ENCODE peak calls at places on chromosomes 16 and 17, in ten cellular contexts. One of them, this sample, is unnamed.

GRCh38 chr16:58041628-58041955 is 16.0 kb downstream of the MMP15 start:
- DNase-seq in cardiac muscle cell: no peak
- DNase-seq in substantia nigra: no peak
- DNase-seq in thoracic aorta: no peak
- DNase-seq in transverse colon: no peak
- DNase-seq in RWPE1: no peak
- DNase-seq in pancreas: no peak
- DNase-seq in lung: no peak
- DNase-seq in K562: no peak
- DNase-seq in ovary: no peak
- DNase-seq in this sample: no peak

GRCh38 chr16:55759983-55760664 is 72.8 kb downstream of the CES1 start:
- DNase-seq in cardiac muscle cell: peak
- DNase-seq in substantia nigra: no peak
- DNase-seq in thoracic aorta: no peak
- DNase-seq in transverse colon: no peak
- DNase-seq in RWPE1: no peak
- DNase-seq in pancreas: peak
- DNase-seq in lung: peak
- DNase-seq in K562: no peak
- DNase-seq in ovary: peak
- DNase-seq in this sample: no peak

GRCh38 chr17:79020631-79021301 is 3.2 kb upstream of the C1QTNF1 start:
- DNase-seq in cardiac muscle cell: no peak
- DNase-seq in substantia nigra: no peak
- DNase-seq in thoracic aorta: no peak
- DNase-seq in transverse colon: no peak
- DNase-seq in RWPE1: no peak
- DNase-seq in pancreas: no peak
- DNase-seq in lung: no peak
- DNase-seq in K562: no peak
- DNase-seq in ovary: no peak
- DNase-seq in this sample: no peak

GRCh38 chr17:66507103-66507923 is 204.9 kb downstream of the PRKCA start:
- DNase-seq in cardiac muscle cell: no peak
- DNase-seq in substantia nigra: no peak
- DNase-seq in thoracic aorta: peak
- DNase-seq in transverse colon: no peak
- DNase-seq in RWPE1: peak
- DNase-seq in pancreas: peak
- DNase-seq in lung: peak
- DNase-seq in K562: peak
- DNase-seq in ovary: peak
- DNase-seq in this sample: no peak

GRCh38 chr17:65902831-65903549 is 288.9 kb downstream of the CEP112 start:
- DNase-seq in cardiac muscle cell: no peak
- DNase-seq in substantia nigra: no peak
- DNase-seq in thoracic aorta: no peak
- DNase-seq in transverse colon: no peak
- DNase-seq in RWPE1: no peak
- DNase-seq in pancreas: peak
- DNase-seq in lung: no peak
- DNase-seq in K562: no peak
- DNase-seq in ovary: no peak
- DNase-seq in this sample: no peak

GRCh38 chr17:37392024-37392590 is 14.5 kb downstream of the ACACA start:
- DNase-seq in cardiac muscle cell: peak
- DNase-seq in substantia nigra: no peak
- DNase-seq in thoracic aorta: no peak
- DNase-seq in transverse colon: no peak
- DNase-seq in RWPE1: peak
- DNase-seq in pancreas: no peak
- DNase-seq in lung: no peak
- DNase-seq in K562: no peak
- DNase-seq in ovary: no peak
- DNase-seq in this sample: peak

GRCh38 chr16:15518412-15519351 is 84.3 kb downstream of the BMERB1 start:
- DNase-seq in cardiac muscle cell: no peak
- DNase-seq in substantia nigra: no peak
- DNase-seq in thoracic aorta: no peak
- DNase-seq in transverse colon: no peak
- DNase-seq in RWPE1: no peak
- DNase-seq in pancreas: peak
- DNase-seq in lung: no peak
- DNase-seq in K562: no peak
- DNase-seq in ovary: peak
- DNase-seq in this sample: peak

GRCh38 chr17:57735230-57735629 is 9.9 kb downstream of the CCDC182 start:
- DNase-seq in cardiac muscle cell: no peak
- DNase-seq in substantia nigra: no peak
- DNase-seq in thoracic aorta: no peak
- DNase-seq in transverse colon: no peak
- DNase-seq in RWPE1: no peak
- DNase-seq in pancreas: no peak
- DNase-seq in lung: no peak
- DNase-seq in K562: no peak
- DNase-seq in ovary: no peak
- DNase-seq in this sample: no peak

GRCh38 chr17:75828051-75828400 is 16.2 kb downstream of the UNC13D start:
- DNase-seq in cardiac muscle cell: no peak
- DNase-seq in substantia nigra: no peak
- DNase-seq in thoracic aorta: no peak
- DNase-seq in transverse colon: no peak
- DNase-seq in RWPE1: no peak
- DNase-seq in pancreas: no peak
- DNase-seq in lung: no peak
- DNase-seq in K562: no peak
- DNase-seq in ovary: no peak
- DNase-seq in this sample: no peak

GRCh38 chr17:75828741-75829140 is 15.5 kb downstream of the UNC13D start:
- DNase-seq in cardiac muscle cell: no peak
- DNase-seq in substantia nigra: no peak
- DNase-seq in thoracic aorta: no peak
- DNase-seq in transverse colon: no peak
- DNase-seq in RWPE1: no peak
- DNase-seq in pancreas: no peak
- DNase-seq in lung: no peak
- DNase-seq in K562: no peak
- DNase-seq in ovary: no peak
- DNase-seq in this sample: no peak

GRCh38 chr17:75825748-75826370 is 18.3 kb downstream of the UNC13D start:
- DNase-seq in cardiac muscle cell: no peak
- DNase-seq in substantia nigra: no peak
- DNase-seq in thoracic aorta: no peak
- DNase-seq in transverse colon: no peak
- DNase-seq in RWPE1: no peak
- DNase-seq in pancreas: no peak
- DNase-seq in lung: no peak
- DNase-seq in K562: no peak
- DNase-seq in ovary: no peak
- DNase-seq in this sample: no peak

GRCh38 chr17:75826561-75827290 is 17.5 kb downstream of the UNC13D start:
- DNase-seq in cardiac muscle cell: no peak
- DNase-seq in substantia nigra: no peak
- DNase-seq in thoracic aorta: no peak
- DNase-seq in transverse colon: no peak
- DNase-seq in RWPE1: no peak
- DNase-seq in pancreas: no peak
- DNase-seq in lung: no peak
- DNase-seq in K562: no peak
- DNase-seq in ovary: no peak
- DNase-seq in this sample: no peak

DNA sequence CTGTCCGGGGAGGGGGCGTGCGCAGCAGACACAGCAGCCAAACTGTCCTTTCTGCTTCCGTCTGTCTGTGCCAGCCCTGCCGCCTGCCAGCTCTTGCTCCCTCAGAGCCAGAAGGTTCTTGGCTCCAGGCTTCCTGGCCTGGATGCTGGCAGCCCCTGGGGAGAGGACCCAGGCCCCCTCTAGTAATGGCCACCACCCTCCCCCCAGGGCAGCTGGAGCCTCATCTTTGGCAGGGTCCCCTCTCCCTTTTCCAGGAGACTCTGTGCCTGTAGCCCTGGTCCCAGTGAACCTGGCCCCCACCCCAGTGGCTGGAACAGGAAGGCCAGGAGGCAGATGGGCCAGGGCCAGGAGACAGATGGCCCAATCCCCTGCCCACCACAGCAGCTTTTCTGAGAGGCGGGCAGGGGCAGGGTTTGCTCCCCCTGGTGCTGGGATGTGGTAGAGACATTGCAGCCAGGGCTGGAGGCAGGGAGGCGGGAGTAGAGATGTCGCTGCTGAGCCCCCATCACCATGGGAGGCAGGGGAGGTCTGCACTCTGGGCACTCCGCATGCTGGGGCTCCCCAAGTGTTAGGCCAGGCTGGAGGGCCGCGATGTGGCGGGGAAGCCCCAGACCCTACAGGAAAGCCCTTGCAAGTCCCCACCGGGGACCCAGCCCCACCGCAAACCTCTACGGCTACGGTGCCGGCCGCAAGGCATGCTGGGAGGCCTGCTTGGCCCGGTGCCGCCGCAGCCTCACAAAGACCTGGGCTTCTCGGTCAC is 16.7 kb downstream of the UNC13D start:
- DNase-seq in cardiac muscle cell: peak
- DNase-seq in substantia nigra: no peak
- DNase-seq in thoracic aorta: no peak
- DNase-seq in transverse colon: peak
- DNase-seq in RWPE1: peak
- DNase-seq in pancreas: peak
- DNase-seq in lung: peak
- DNase-seq in K562: peak
- DNase-seq in ovary: peak
- DNase-seq in this sample: peak
- H3K27ac ChIP-seq in cardiac muscle cell: peak
- H3K27ac ChIP-seq in substantia nigra: peak
- H3K27ac ChIP-seq in thoracic aorta: peak
- H3K27ac ChIP-seq in transverse colon: peak
- H3K27ac ChIP-seq in RWPE1: peak
- H3K27ac ChIP-seq in pancreas: peak
- H3K27ac ChIP-seq in lung: peak
- H3K27ac ChIP-seq in K562: no peak
- H3K27ac ChIP-seq in ovary: peak
- H3K27ac ChIP-seq in this sample: no peak

GRCh38 chr17:19900809-19901208 is 33.1 kb upstream of the ULK2 start:
- DNase-seq in cardiac muscle cell: no peak
- DNase-seq in substantia nigra: no peak
- DNase-seq in thoracic aorta: no peak
- DNase-seq in transverse colon: no peak
- DNase-seq in RWPE1: no peak
- DNase-seq in pancreas: no peak
- DNase-seq in lung: no peak
- DNase-seq in K562: no peak
- DNase-seq in ovary: no peak
- DNase-seq in this sample: no peak

GRCh38 chr17:19904412-19904811 is 36.7 kb upstream of the ULK2 start:
- DNase-seq in cardiac muscle cell: no peak
- DNase-seq in substantia nigra: no peak
- DNase-seq in thoracic aorta: no peak
- DNase-seq in transverse colon: no peak
- DNase-seq in RWPE1: no peak
- DNase-seq in pancreas: no peak
- DNase-seq in lung: no peak
- DNase-seq in K562: no peak
- DNase-seq in ovary: no peak
- DNase-seq in this sample: no peak

GRCh38 chr17:19911033-19911432 is 43.3 kb upstream of the ULK2 start:
- DNase-seq in cardiac muscle cell: no peak
- DNase-seq in substantia nigra: no peak
- DNase-seq in thoracic aorta: no peak
- DNase-seq in transverse colon: no peak
- DNase-seq in RWPE1: no peak
- DNase-seq in pancreas: no peak
- DNase-seq in lung: no peak
- DNase-seq in K562: no peak
- DNase-seq in ovary: no peak
- DNase-seq in this sample: no peak

GRCh38 chr17:19904924-19905323 is 37.2 kb upstream of the ULK2 start:
- DNase-seq in cardiac muscle cell: no peak
- DNase-seq in substantia nigra: no peak
- DNase-seq in thoracic aorta: no peak
- DNase-seq in transverse colon: peak
- DNase-seq in RWPE1: no peak
- DNase-seq in pancreas: no peak
- DNase-seq in lung: no peak
- DNase-seq in K562: no peak
- DNase-seq in ovary: no peak
- DNase-seq in this sample: no peak

DNA sequence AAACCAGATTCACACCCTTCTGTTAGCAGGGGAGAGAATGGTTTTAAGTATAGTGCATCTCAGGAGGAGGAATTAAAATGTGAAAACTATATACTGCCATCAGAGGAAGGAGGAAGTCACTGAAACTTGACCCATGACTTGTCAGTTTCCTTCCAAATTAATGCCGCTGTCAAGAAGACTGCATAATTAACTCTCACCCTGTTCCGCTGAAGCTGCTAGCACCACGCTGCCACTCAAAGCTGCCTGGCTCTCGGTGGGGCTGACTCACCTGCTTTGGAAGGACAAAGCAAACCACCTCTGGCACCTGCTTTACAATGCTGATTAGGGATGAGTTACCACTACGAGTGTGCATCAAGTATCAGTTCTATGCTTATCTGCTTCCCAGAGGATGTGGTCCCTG is 37.8 kb upstream of the ULK2 start:
- DNase-seq in cardiac muscle cell: no peak
- DNase-seq in substantia nigra: no peak
- DNase-seq in thoracic aorta: no peak
- DNase-seq in transverse colon: no peak
- DNase-seq in RWPE1: no peak
- DNase-seq in pancreas: no peak
- DNase-seq in lung: no peak
- DNase-seq in K562: no peak
- DNase-seq in ovary: no peak
- DNase-seq in this sample: no peak
- H3K27ac ChIP-seq in cardiac muscle cell: no peak
- H3K27ac ChIP-seq in substantia nigra: no peak
- H3K27ac ChIP-seq in thoracic aorta: no peak
- H3K27ac ChIP-seq in transverse colon: no peak
- H3K27ac ChIP-seq in RWPE1: no peak
- H3K27ac ChIP-seq in pancreas: no peak
- H3K27ac ChIP-seq in lung: no peak
- H3K27ac ChIP-seq in K562: no peak
- H3K27ac ChIP-seq in ovary: no peak
- H3K27ac ChIP-seq in this sample: no peak

GRCh38 chr17:48582750-48583069 is 4.6 kb upstream of the HOXB4 start:
- DNase-seq in cardiac muscle cell: no peak
- DNase-seq in substantia nigra: no peak
- DNase-seq in thoracic aorta: no peak
- DNase-seq in transverse colon: no peak
- DNase-seq in RWPE1: no peak
- DNase-seq in pancreas: no peak
- DNase-seq in lung: no peak
- DNase-seq in K562: no peak
- DNase-seq in ovary: no peak
- DNase-seq in this sample: no peak
- H3K27ac ChIP-seq in cardiac muscle cell: no peak
- H3K27ac ChIP-seq in substantia nigra: no peak
- H3K27ac ChIP-seq in thoracic aorta: peak
- H3K27ac ChIP-seq in transverse colon: peak
- H3K27ac ChIP-seq in RWPE1: no peak
- H3K27ac ChIP-seq in pancreas: peak
- H3K27ac ChIP-seq in lung: no peak
- H3K27ac ChIP-seq in K562: peak
- H3K27ac ChIP-seq in ovary: no peak
- H3K27ac ChIP-seq in this sample: no peak

GRCh38 chr16:74651841-74652240 is 14.8 kb downstream of the RFWD3 start:
- DNase-seq in cardiac muscle cell: no peak
- DNase-seq in substantia nigra: no peak
- DNase-seq in thoracic aorta: no peak
- DNase-seq in transverse colon: no peak
- DNase-seq in RWPE1: peak
- DNase-seq in pancreas: no peak
- DNase-seq in lung: no peak
- DNase-seq in K562: no peak
- DNase-seq in ovary: no peak
- DNase-seq in this sample: no peak
- H3K27ac ChIP-seq in cardiac muscle cell: peak
- H3K27ac ChIP-seq in substantia nigra: peak
- H3K27ac ChIP-seq in thoracic aorta: no peak
- H3K27ac ChIP-seq in transverse colon: no peak
- H3K27ac ChIP-seq in RWPE1: no peak
- H3K27ac ChIP-seq in pancreas: no peak
- H3K27ac ChIP-seq in lung: no peak
- H3K27ac ChIP-seq in K562: no peak
- H3K27ac ChIP-seq in ovary: no peak
- H3K27ac ChIP-seq in this sample: no peak